ENCODE peak calls at places on chromosome 22, in ten cellular contexts. B is stomach, D is tibial nerve, G is ovary, S is A549, F is sigmoid colon, E is H1, J is transverse colon, N is HepG2, O is suprapubic skin. W is an unnamed sample. For H3K4me1, the result is how much of the 10 kb centered on the place peaks cover.

GRCh38 chr22:45612451-45612901 is 59.2 kb upstream of the ATXN10 start:
- DNase-seq in F (peak), O (peak), N (no peak), E (no peak), D (peak), G (peak), J (no peak), S (no peak), B (no peak), W (peak)

GRCh38 chr22:19238900-19239299 is 52.6 kb downstream of the CLTCL1 start:
- DNase-seq in J (no peak), E (no peak), B (no peak), O (no peak), S (no peak), F (no peak), N (no peak), G (no peak), D (no peak), W (no peak)

GRCh38 chr22:49947296-49947622 is 13.3 kb upstream of the PIM3 start:
- DNase-seq in O (no peak), D (no peak), E (no peak), N (no peak), F (no peak), B (no peak), S (no peak), G (no peak), J (no peak), W (no peak)

GRCh38 chr22:38831166-38831945 is 12.5 kb downstream of the NPTXR start:
- DNase-seq in B (no peak), D (no peak), N (no peak), J (no peak), S (no peak), O (no peak), F (no peak), G (no peak), E (no peak), W (no peak)

GRCh38 chr22:20037419-20037818 is 16.5 kb downstream of the TANGO2 start:
- DNase-seq in J (no peak), B (no peak), S (no peak), N (no peak), F (no peak), D (no peak), G (no peak), O (no peak), E (no peak), W (no peak)

GRCh38 chr22:43996981-43997265 is 27.2 kb upstream of the PARVB start:
- DNase-seq in D (no peak), B (no peak), F (peak), G (no peak), J (no peak), O (no peak), E (peak), N (no peak), S (no peak), W (no peak)

GRCh38 chr22:32901925-32902324 is 100.4 kb downstream of the TIMP3 start:
- DNase-seq in S (no peak), G (no peak), B (no peak), N (no peak), E (no peak), J (no peak), D (no peak), F (no peak), O (no peak), W (no peak)

GRCh38 chr22:49753961-49754673 is 73.6 kb downstream of the BRD1 start:
- DNase-seq in G (no peak), S (no peak), B (no peak), J (no peak), O (no peak), N (no peak), E (no peak), D (no peak), F (peak), W (peak)

GRCh38 chr22:49462291-49462690 is 365.4 kb downstream of the BRD1 start:
- DNase-seq in E (no peak), G (no peak), J (no peak), N (no peak), F (no peak), D (no peak), B (no peak), S (no peak), O (no peak), W (no peak)

GRCh38 chr22:28030442-28030841 is 111.4 kb upstream of the PITPNB start:
- DNase-seq in O (no peak), F (no peak), D (no peak), E (peak), J (no peak), S (no peak), B (no peak), G (no peak), N (no peak), W (no peak)

GRCh38 chr22:37634505-37635002 is 4.9 kb upstream of the SH3BP1 start:
- DNase-seq in O (no peak), D (no peak), N (no peak), G (peak), S (no peak), B (no peak), E (peak), J (no peak), F (no peak), W (no peak)
- TF ChIP-seq EP300 in O (no peak), D (no peak), N (no peak), G (no peak), S (no peak), B (no peak), E (no peak), J (no peak), F (no peak), W (no peak)

GRCh38 chr22:29385748-29386147 is 2.6 kb downstream of the AP1B1 start:
- DNase-seq in G (no peak), E (no peak), S (no peak), F (no peak), O (no peak), J (peak), B (peak), N (no peak), D (no peak), W (no peak)
- H3K4me3 ChIP-seq in G (no peak), E (no peak), S (no peak), F (no peak), O (no peak), J (no peak), B (no peak), N (no peak), D (no peak), W (no peak)

GRCh38 chr22:23085785-23086184 is 15.5 kb downstream of the GNAZ start:
- DNase-seq in B (no peak), E (no peak), N (no peak), D (no peak), F (no peak), S (no peak), O (no peak), J (no peak), G (no peak), W (peak)
- H3K4me1 ChIP-seq in B (under half), E (under half), N (half or more), D (under half), F (under half), S (under half), O (under half), J (under half), G (under half), W (under half)

GRCh38 chr22:41935015-41935908 is 8.7 kb upstream of the TNFRSF13C start:
- DNase-seq in G (no peak), B (no peak), O (no peak), F (no peak), J (no peak), D (no peak), N (no peak), S (no peak), E (no peak), W (no peak)
- TF ChIP-seq EP300 in G (no peak), B (no peak), O (no peak), F (no peak), J (no peak), D (no peak), N (no peak), S (no peak), E (no peak), W (no peak)

W was measured in upper lobe of left lung.